ENCODE peak calls at places on chromosomes 16 and 17, in ten cellular contexts. L, D, G, C, X, A, H, B, O and W are unnamed samples.

GRCh38 chr17:49045376-49045775 is 48.2 kb downstream of the IGF2BP1 start:
- DNase-seq in L (no peak), D (no peak), G (no peak), C (no peak), X (no peak), A (no peak), H (no peak), B (no peak), O (no peak), W (no peak)

GRCh38 chr16:58510776-58511628 is 4.3 kb upstream of the SETD6 start:
- DNase-seq in L (no peak), D (no peak), G (no peak), C (peak), X (no peak), A (no peak), H (no peak), B (no peak), O (no peak), W (no peak)

GRCh38 chr17:82775033-82775823 is 23.4 kb downstream of the TBCD start:
- DNase-seq in L (no peak), D (peak), G (no peak), C (peak), X (peak), A (peak), H (peak), B (peak), O (peak), W (no peak)

GRCh38 chr16:65783709-65784474 is 582.6 kb upstream of the CDH5 start:
- DNase-seq in L (no peak), D (no peak), G (no peak), C (no peak), X (no peak), A (no peak), H (peak), B (no peak), O (peak), W (no peak)

GRCh38 chr17:11823862-11824261 is 173.4 kb downstream of the ZNF18 start:
- DNase-seq in L (no peak), D (no peak), G (no peak), C (no peak), X (no peak), A (no peak), H (no peak), B (no peak), O (no peak), W (no peak)

GRCh38 chr16:23410176-23410575 is 42.8 kb downstream of the COG7 start:
- DNase-seq in L (no peak), D (peak), G (no peak), C (no peak), X (peak), A (no peak), H (no peak), B (no peak), O (no peak), W (no peak)

GRCh38 chr16:85653226-85653917 is 35.4 kb downstream of the GINS2 start:
- DNase-seq in L (no peak), D (no peak), G (no peak), C (peak), X (peak), A (no peak), H (no peak), B (no peak), O (no peak), W (no peak)

GRCh38 chr17:75486151-75486550 is 29.2 kb downstream of the CASKIN2 start:
- DNase-seq in L (no peak), D (no peak), G (no peak), C (no peak), X (no peak), A (no peak), H (no peak), B (no peak), O (no peak), W (no peak)

GRCh38 chr17:81666092-81666341 is 388 bp downstream of the OXLD1 start:
- DNase-seq in L (no peak), D (peak), G (no peak), C (no peak), X (no peak), A (peak), H (no peak), B (no peak), O (no peak), W (no peak)

GRCh38 chr16:66485361-66485760 is 58.3 kb downstream of the BEAN1 start:
- DNase-seq in L (no peak), D (no peak), G (no peak), C (no peak), X (no peak), A (no peak), H (no peak), B (no peak), O (no peak), W (no peak)

GRCh38 chr17:75194879-75195278 is 10.6 kb upstream of the NUP85 start:
- DNase-seq in L (no peak), D (no peak), G (no peak), C (no peak), X (no peak), A (no peak), H (no peak), B (no peak), O (no peak), W (no peak)

GRCh38 chr16:51181495-51181795 is 30.4 kb upstream of the SALL1 start:
- DNase-seq in L (no peak), D (peak), G (no peak), C (no peak), X (no peak), A (no peak), H (no peak), B (no peak), O (no peak), W (no peak)

GRCh38 chr17:77422104-77422782 is 281.5 kb downstream of the SEC14L1 start:
- DNase-seq in L (no peak), D (no peak), G (no peak), C (no peak), X (peak), A (no peak), H (no peak), B (no peak), O (no peak), W (no peak)

GRCh38 chr16:48901712-48902374 is 291.9 kb upstream of the N4BP1 start:
- DNase-seq in L (no peak), D (peak), G (no peak), C (no peak), X (no peak), A (no peak), H (no peak), B (peak), O (no peak), W (no peak)

GRCh38 chr17:17087424-17088103 is 45.3 kb downstream of the MPRIP start:
- DNase-seq in L (no peak), D (no peak), G (no peak), C (peak), X (peak), A (no peak), H (no peak), B (no peak), O (no peak), W (no peak)

GRCh38 chr16:85774136-85774535 is 23.2 kb upstream of the C16orf74 start:
- DNase-seq in L (no peak), D (no peak), G (no peak), C (no peak), X (no peak), A (no peak), H (no peak), B (no peak), O (no peak), W (no peak)

GRCh38 chr16:55465077-55465896 is 13.7 kb upstream of the MMP2 start:
- DNase-seq in L (peak), D (peak), G (peak), C (peak), X (peak), A (peak), H (peak), B (peak), O (peak), W (peak)

GRCh38 chr17:6456914-6457687 is 12.8 kb downstream of the PIMREG start:
- DNase-seq in L (no peak), D (no peak), G (no peak), C (peak), X (no peak), A (no peak), H (peak), B (peak), O (peak), W (no peak)

GRCh38 chr17:59853168-59853918 is 39.4 kb downstream of the TUBD1 start:
- DNase-seq in L (no peak), D (peak), G (no peak), C (peak), X (no peak), A (peak), H (peak), B (peak), O (peak), W (peak)

GRCh38 chr17:40854175-40854814 is 12.7 kb downstream of the KRT12 start:
- DNase-seq in L (no peak), D (no peak), G (no peak), C (no peak), X (no peak), A (no peak), H (peak), B (peak), O (peak), W (peak)

GRCh38 chr16:2762711-2763110 is 10.3 kb downstream of the SRRM2 start:
- DNase-seq in L (no peak), D (no peak), G (no peak), C (no peak), X (no peak), A (no peak), H (no peak), B (no peak), O (no peak), W (no peak)

GRCh38 chr17:73210002-73210678 is 17.3 kb downstream of the COG1 start:
- DNase-seq in L (no peak), D (no peak), G (no peak), C (no peak), X (no peak), A (peak), H (no peak), B (no peak), O (peak), W (no peak)

GRCh38 chr17:29347831-29348281 is 42.3 kb upstream of the TAOK1 start:
- DNase-seq in L (no peak), D (no peak), G (no peak), C (no peak), X (no peak), A (no peak), H (peak), B (no peak), O (peak), W (no peak)
- H3K4me3 ChIP-seq in L (no peak), D (no peak), G (no peak), C (no peak), X (no peak), A (no peak), H (no peak), B (no peak), O (peak), W (no peak)

GRCh38 chr16:1706386-1707192 is 594 bp downstream of the MAPK8IP3 start:
- DNase-seq in L (no peak), D (peak), G (no peak), C (peak), X (peak), A (peak), H (peak), B (peak), O (peak), W (no peak)
- H3K4me3 ChIP-seq in L (peak), D (peak), G (peak), C (peak), X (peak), A (peak), H (peak), B (peak), O (peak), W (peak)

DNA sequence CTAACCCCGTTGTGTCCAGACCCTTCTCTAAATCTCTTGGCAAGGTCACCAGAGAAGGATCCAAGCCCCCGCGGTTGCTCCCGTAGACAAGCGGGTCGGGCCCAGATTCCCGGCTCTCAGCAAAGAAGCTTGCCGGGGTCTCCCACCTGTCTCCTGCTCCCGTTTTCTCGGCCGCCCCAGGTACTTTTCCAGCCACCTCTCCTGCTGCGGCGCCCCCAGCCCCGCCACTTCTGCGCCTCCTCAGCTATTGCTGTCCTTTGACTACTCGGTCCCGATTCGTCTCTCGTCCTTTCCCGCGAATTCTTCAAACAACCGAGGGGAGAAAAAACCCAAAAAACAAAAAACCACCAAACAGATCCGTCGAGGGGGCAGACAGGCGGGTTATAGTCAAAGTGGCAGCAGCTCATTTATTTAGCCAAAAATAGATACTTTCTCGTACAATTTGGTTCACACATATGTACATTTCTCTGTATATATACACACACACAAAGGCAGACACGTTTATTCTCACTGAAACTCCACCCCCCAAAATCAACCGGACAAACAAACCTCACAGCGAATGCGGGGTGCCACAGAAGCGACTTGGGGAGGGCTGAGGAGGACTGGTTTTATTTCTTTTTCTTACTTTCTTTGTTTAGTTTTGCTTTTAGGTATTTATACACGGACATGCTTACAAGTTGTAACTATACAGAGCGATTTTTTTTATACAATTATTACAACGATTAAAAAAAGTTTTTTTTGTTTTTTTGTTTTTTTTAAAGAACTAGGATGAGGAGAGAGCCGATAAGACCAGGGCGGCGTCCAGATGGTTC is 3.5 kb downstream of the IRX3 start:
- DNase-seq in L (no peak), D (peak), G (no peak), C (no peak), X (no peak), A (no peak), H (no peak), B (no peak), O (no peak), W (no peak)
- H3K4me3 ChIP-seq in L (no peak), D (peak), G (no peak), C (peak), X (peak), A (no peak), H (peak), B (peak), O (peak), W (no peak)

DNA sequence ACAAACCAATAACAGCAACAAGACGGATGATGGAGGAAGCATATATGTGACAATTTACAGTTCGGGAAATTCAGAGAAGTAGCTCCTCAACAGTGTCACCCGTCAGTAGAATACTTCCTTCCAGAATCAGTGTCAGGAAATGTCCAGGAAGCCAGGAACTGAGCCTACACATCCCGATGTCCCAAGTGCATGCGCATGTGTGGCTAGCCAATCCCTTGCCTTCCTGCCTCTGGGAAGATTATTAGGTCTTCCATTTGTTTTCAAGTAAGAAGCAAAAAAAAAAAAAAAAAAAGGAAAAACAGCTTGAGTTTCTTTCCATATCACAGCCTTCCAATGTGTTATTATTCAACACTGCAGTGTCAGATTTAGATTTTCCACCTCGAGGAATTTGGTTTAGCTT is 1.3 kb upstream of the PITPNC1 start:
- DNase-seq in L (no peak), D (no peak), G (no peak), C (no peak), X (no peak), A (no peak), H (no peak), B (no peak), O (no peak), W (no peak)
- H3K4me3 ChIP-seq in L (no peak), D (peak), G (no peak), C (no peak), X (no peak), A (no peak), H (no peak), B (no peak), O (no peak), W (no peak)

DNA sequence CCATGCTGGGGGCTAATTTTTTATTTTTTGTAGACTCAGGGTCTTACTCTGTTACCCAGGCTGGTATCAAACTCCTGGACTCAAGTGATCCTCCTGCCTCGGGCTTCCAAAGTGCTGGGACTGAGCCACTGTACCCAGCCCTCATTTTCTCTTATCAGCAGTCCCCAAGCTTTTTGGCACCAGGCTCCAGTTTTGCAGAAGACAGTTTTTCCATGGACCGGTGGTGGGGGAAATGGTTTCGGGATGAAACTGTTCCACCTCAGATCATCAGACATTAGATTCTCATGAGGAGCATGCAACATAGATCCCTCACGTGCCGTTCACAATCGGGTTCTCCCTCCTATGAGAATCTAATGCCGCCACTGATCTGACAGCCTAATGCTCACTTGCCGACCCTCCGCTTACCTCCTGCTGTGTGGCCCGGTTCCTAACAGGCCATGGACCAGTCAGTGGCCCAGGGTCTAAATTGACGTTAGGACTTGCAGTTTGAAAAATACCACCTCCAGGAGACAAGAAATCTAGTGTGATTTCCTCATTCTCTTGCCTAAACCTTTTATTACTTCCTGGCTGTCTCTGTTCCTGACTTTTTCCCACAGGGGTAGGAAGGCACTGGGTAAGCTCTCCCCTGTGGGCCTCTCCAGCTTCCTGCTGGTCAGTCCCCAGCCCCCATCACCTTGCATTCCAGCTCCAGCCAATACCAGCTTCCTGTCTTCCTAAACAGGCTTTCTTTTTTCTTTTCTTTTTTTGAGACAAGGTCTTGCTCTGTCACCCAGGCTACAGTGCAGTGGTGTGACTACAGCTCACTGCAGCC is 9.3 kb upstream of the CNP start:
- DNase-seq in L (no peak), D (peak), G (no peak), C (no peak), X (no peak), A (no peak), H (peak), B (no peak), O (peak), W (no peak)
- H3K4me3 ChIP-seq in L (no peak), D (peak), G (no peak), C (no peak), X (no peak), A (no peak), H (no peak), B (no peak), O (no peak), W (no peak)

GRCh38 chr16:68491576-68491950 is 43.3 kb upstream of the SMPD3 start:
- DNase-seq in L (no peak), D (no peak), G (no peak), C (no peak), X (no peak), A (no peak), H (no peak), B (no peak), O (no peak), W (no peak)

GRCh38 chr16:68490358-68490757 is 42.0 kb upstream of the SMPD3 start:
- DNase-seq in L (no peak), D (no peak), G (no peak), C (no peak), X (no peak), A (no peak), H (no peak), B (no peak), O (no peak), W (no peak)

GRCh38 chr16:68488559-68488958 is 40.3 kb upstream of the SMPD3 start:
- DNase-seq in L (no peak), D (no peak), G (no peak), C (no peak), X (no peak), A (no peak), H (no peak), B (no peak), O (no peak), W (no peak)

GRCh38 chr16:68490829-68491575 is 42.7 kb upstream of the SMPD3 start:
- DNase-seq in L (no peak), D (peak), G (no peak), C (peak), X (peak), A (no peak), H (peak), B (peak), O (no peak), W (peak)

DNA sequence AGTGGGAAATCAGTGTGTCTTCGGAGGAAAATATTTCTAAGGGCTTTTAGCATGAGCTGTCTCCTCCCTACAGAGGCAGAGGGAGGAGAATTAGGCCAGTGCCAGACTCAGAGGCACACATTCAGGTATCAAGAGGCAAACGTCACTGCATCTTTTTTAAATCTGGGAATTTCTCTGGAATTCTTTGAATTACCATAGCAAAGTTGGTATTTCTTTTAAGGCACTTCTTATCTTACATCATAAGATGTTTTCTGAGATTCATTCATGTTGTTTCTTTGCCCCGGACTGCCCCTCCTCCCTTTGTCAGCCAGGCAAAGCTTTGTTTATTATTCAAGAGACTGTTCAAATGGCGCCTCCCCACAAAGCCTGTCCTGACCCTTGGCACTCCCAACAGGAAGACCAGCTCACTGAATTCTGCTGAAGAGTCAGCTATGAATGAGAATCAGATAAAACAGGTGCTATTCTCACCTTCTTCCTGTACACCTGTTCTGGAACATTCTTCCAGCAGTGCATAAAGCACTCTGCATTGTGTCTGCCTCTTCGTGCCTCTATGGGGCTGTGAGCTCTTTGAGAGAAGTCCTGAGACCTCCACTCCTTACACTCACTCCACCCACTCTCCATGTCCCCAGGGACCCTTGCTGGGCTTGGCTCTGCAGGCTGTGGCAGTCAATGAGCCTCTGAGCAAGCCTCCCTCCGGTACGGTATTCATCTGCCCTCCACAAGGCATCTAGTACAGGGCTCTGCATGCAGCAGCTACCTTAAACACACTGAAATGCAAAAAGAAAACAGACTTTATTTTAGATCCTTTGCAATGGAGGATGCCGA is 38.6 kb upstream of the SMPD3 start:
- DNase-seq in L (no peak), D (no peak), G (no peak), C (no peak), X (peak), A (no peak), H (no peak), B (peak), O (no peak), W (no peak)
- H3K4me3 ChIP-seq in L (no peak), D (no peak), G (no peak), C (no peak), X (no peak), A (no peak), H (no peak), B (no peak), O (no peak), W (no peak)

GRCh38 chr16:57084257-57084770 is 8.1 kb upstream of the CPNE2 start:
- DNase-seq in L (peak), D (peak), G (peak), C (peak), X (peak), A (peak), H (peak), B (peak), O (peak), W (peak)
- H3K4me3 ChIP-seq in L (no peak), D (no peak), G (no peak), C (no peak), X (no peak), A (no peak), H (no peak), B (no peak), O (no peak), W (no peak)

DNA sequence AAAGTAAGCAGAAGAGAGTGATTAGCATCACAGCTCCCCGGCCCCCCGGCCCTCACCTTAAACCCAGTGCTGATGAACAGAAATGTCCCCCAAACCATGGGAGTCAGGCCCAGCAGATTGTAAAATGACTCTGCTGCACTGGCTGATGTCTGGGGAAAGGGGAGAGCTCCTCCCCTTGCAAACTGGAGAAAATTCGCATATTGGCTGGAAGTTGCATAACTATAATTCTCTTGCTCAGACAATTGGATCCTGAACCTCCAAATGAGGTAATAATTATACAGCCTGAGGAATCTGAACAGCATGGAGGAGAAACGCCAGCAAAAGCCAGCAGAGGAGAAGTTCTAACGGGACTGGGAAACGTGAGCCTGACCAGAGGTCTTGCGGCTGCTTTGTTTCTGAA is 109.7 kb downstream of the C16orf95 start:
- DNase-seq in L (no peak), D (no peak), G (no peak), C (no peak), X (no peak), A (no peak), H (peak), B (no peak), O (peak), W (no peak)
- H3K4me3 ChIP-seq in L (no peak), D (no peak), G (no peak), C (no peak), X (no peak), A (no peak), H (no peak), B (no peak), O (peak), W (no peak)